ENCODE peak calls at places on chromosomes 13 and 19, in seven cellular contexts. M is SK-N-SH, Z is K562, V is HepG2, G is H1, W is GM12892, E is GM12878. O is an unnamed sample.

GRCh38 chr13:77532983-77533382 is 2.5 kb upstream of the SCEL start:
- DNase-seq in M (no peak), Z (no peak), V (no peak), G (no peak), W (no peak), E (no peak), O (no peak)

GRCh38 chr19:1799695-1800342 is 12.3 kb downstream of the ATP8B3 start:
- DNase-seq in M (no peak), Z (no peak), V (no peak), G (no peak), W (no peak), E (no peak), O (no peak)

GRCh38 chr19:4993683-4994082 is 24.8 kb downstream of the KDM4B start:
- DNase-seq in M (no peak), Z (no peak), V (no peak), G (no peak), W (no peak), E (no peak), O (no peak)

GRCh38 chr13:112065521-112065866 is 1.5 kb upstream of the SOX1 start:
- DNase-seq in M (no peak), Z (no peak), V (no peak), G (peak; percentile 44), W (no peak), E (no peak), O (no peak)

GRCh38 chr19:11480081-11480926 is 542 bp downstream of the ELAVL3 start:
- DNase-seq in M (peak; percentile 70), Z (no peak), V (no peak), G (no peak), W (peak; percentile 27), E (no peak), O (no peak)

GRCh38 chr19:17757125-17757524 is 5.8 kb downstream of the FCHO1 start:
- DNase-seq in M (peak; percentile 76), Z (no peak), V (no peak), G (no peak), W (no peak), E (no peak), O (no peak)

GRCh38 chr19:38617764-38618589 is at the start of gene MAP4K1:
- DNase-seq in M (no peak), Z (peak; percentile 34), V (no peak), G (no peak), W (peak; percentile 78), E (peak; percentile 88), O (peak; percentile 74)

GRCh38 chr19:34560229-34560628 is 78.7 kb downstream of the WTIP start:
- DNase-seq in M (no peak), Z (no peak), V (no peak), G (no peak), W (no peak), E (no peak), O (no peak)

GRCh38 chr13:107866007-107866665 is 349.2 kb downstream of the LIG4 start:
- DNase-seq in M (peak; percentile 77), Z (peak; percentile 63), V (no peak), G (peak; percentile 65), W (no peak), E (no peak), O (no peak)

GRCh38 chr13:23876265-23876664 is 12.9 kb downstream of the MIPEP start:
- DNase-seq in M (peak; percentile 36), Z (no peak), V (no peak), G (no peak), W (no peak), E (no peak), O (no peak)

GRCh38 chr19:55283548-55284393 is at the start of gene BRSK1:
- DNase-seq in M (peak; percentile 93), Z (peak; percentile 67), V (no peak), G (peak; percentile 86), W (no peak), E (no peak), O (no peak)

GRCh38 chr19:44747739-44748425 is 626 bp upstream of the BCL3 start:
- DNase-seq in M (peak; percentile 63), Z (no peak), V (peak; percentile 50), G (peak; percentile 59), W (no peak), E (no peak), O (no peak)

GRCh38 chr19:55437410-55437809 is 5.7 kb downstream of the SHISA7 start:
- DNase-seq in M (no peak), Z (peak; percentile 83), V (peak; percentile 46), G (peak; percentile 87), W (no peak), E (no peak), O (no peak)

GRCh38 chr13:82341116-82341515 is 1541.2 kb downstream of the SLITRK1 start:
- DNase-seq in M (no peak), Z (no peak), V (no peak), G (no peak), W (no peak), E (no peak), O (no peak)

GRCh38 chr19:35714601-35715354 is 3.0 kb upstream of the KMT2B start:
- DNase-seq in M (no peak), Z (no peak), V (peak; percentile 33), G (no peak), W (no peak), E (no peak), O (no peak)

GRCh38 chr19:49017666-49018351 is 918 bp upstream of the LHB start:
- DNase-seq in M (peak; percentile 89), Z (peak; percentile 79), V (peak; percentile 41), G (peak; percentile 78), W (peak; percentile 85), E (no peak), O (peak; percentile 89)

GRCh38 chr13:61358599-61358998 is 57.0 kb downstream of the PCDH20 start:
- DNase-seq in M (no peak), Z (no peak), V (no peak), G (no peak), W (no peak), E (no peak), O (no peak)

GRCh38 chr13:85772379-85772778 is 26.8 kb downstream of the SLITRK6 start:
- DNase-seq in M (no peak), Z (no peak), V (peak; percentile 12), G (no peak), W (no peak), E (no peak), O (no peak)

GRCh38 chr13:35744566-35745203 is 268.2 kb upstream of the MAB21L1 start:
- DNase-seq in M (no peak), Z (no peak), V (no peak), G (peak; percentile 38), W (no peak), E (no peak), O (no peak)

GRCh38 chr13:35744144-35744543 is 267.7 kb upstream of the MAB21L1 start:
- DNase-seq in M (no peak), Z (no peak), V (no peak), G (no peak), W (no peak), E (no peak), O (no peak)

GRCh38 chr13:35747594-35747993 is 271.1 kb upstream of the MAB21L1 start:
- DNase-seq in M (no peak), Z (no peak), V (no peak), G (peak; percentile 22), W (no peak), E (no peak), O (no peak)

GRCh38 chr13:35741657-35742056 is 265.2 kb upstream of the MAB21L1 start:
- DNase-seq in M (no peak), Z (no peak), V (no peak), G (no peak), W (no peak), E (no peak), O (no peak)

DNA sequence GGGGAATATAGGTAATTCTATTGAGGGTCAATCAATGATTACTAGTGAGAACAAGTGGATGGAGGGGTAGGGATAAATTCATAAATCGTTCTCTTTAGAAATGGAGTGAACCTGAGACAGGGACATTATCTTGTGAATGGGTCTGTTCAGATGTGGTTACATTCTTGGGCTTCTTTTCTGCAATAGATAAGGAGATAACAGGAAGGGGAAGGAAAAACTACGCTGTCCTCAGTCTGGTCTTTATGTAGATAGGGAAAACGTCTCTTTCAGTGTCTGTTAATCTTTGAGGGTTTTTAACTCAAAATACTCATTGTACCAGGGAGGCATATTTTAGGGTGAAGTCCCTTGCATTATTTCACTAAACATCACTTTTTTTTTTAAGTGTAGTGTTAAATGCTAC is 266.7 kb upstream of the MAB21L1 start:
- DNase-seq in M (no peak), Z (no peak), V (no peak), G (no peak), W (no peak), E (no peak), O (no peak)
- TF ChIP-seq POLR2AphosphoS5 in M (no peak), Z (no peak), V (no peak), G (no peak), W (no peak), E (no peak), O (no peak)

GRCh38 chr13:94713556-94714182 is 1.3 kb upstream of the SOX21 start:
- DNase-seq in M (no peak), Z (no peak), V (no peak), G (peak; percentile 69), W (no peak), E (no peak), O (no peak)
- TF ChIP-seq TAF1 in M (no peak), Z (no peak), V (no peak), G (peak; percentile 12), W (no peak), E (no peak), O (no peak)

DNA sequence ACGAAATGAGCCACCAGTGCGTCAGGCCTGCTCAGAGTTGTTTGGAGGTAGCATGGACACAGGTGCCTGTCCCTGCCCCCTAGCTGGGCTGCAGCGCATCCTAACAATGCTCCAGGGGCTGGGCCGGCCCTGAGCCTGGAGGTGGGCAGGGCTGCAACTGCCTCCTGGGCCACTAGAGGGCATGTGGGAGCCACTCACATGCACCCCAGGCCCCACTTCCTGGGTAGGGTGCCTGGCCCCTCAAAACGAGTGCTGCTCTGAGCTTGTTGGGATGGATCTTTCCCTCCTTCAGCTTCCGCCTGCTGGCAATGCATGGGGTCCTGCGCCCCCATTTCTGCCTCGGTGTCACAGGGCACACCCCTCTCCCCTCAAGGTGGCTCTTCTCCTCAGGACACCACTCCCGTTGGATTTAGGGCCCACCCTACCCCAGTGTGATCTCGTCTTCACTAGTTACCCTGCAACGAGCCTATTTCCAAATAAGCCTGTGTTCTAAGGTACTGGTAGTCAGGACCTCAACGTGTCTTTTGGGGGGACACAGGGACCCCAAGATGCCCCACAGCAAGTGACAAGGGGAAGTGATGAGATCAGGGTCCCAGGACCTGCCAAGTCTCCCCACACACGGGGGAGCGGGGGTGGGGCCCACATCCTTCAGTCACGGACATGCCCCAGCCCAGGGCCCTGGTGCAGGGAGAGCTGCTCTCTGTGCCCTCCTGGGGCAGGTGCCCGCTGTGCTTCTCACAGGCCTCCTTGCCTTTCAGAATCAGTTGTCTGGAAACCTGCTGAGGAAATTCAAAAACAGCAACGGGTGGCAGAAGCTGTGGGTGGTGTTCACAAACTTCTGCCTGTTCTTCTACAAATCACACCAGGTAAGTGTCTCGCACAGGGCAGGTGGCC is 131.3 kb downstream of the STK24 start:
- DNase-seq in M (peak; percentile 92), Z (peak; percentile 71), V (peak; percentile 42), G (peak; percentile 96), W (peak; percentile 86), E (peak; percentile 17), O (peak; percentile 91)
- TF ChIP-seq POLR2AphosphoS5 in M (no peak), Z (no peak), V (peak; percentile 9), G (peak; percentile 71), W (no peak), E (no peak), O (peak; percentile 55)

DNA sequence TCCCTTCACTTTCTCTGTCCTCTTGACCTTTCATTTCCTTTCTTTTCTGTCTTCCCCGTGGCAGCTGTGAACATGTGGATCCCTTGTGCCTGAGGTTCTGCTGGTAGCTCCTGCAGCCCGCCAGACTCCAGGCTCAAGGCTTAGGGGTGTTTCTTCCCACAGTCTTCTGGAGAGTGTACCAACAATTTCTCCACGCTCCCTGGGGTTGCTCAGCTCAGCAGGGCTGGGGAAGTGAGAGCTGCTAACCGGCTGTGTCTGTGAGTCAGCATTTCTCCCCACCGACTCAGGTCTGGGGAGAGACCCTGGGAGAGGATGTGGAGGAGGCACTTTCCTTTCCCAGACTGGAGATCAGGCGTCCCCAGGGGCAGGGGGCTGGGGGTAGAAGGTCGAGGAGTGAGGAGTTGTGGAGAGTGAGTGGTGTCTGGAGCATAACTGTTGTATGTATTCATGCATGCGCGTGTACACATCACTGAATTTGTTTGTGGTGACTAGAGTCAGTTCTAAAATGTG is 193.6 kb downstream of the KCNRG start:
- DNase-seq in M (no peak), Z (peak; percentile 89), V (peak; percentile 12), G (peak; percentile 51), W (no peak), E (no peak), O (no peak)
- TF ChIP-seq TAF1 in M (no peak), Z (peak; percentile 31), V (no peak), G (no peak), W (no peak), E (no peak), O (no peak)